ENCODE peak calls at places on chromosomes 11 and 22, in six cellular contexts. K is uterus, C is A673, O is HFFc6, L is heart left ventricle, G is astrocyte. Q is an unnamed sample.

GRCh38 chr11:59416613-59417012 is 9.6 kb downstream of the OR5A2 start:
- DNase-seq in K (no peak), C (no peak), O (no peak), L (no peak), G (no peak), Q (no peak)

GRCh38 chr11:35029979-35030378 is 109.0 kb upstream of the CD44 start:
- DNase-seq in K (no peak), C (peak; percentile 62), O (peak; percentile 78), L (no peak), G (peak; percentile 91), Q (peak; percentile 20)

GRCh38 chr22:32661296-32661695 is 140.2 kb upstream of the TIMP3 start:
- DNase-seq in K (peak; percentile 62), C (no peak), O (peak; percentile 85), L (peak; percentile 47), G (peak; percentile 93), Q (no peak)

GRCh38 chr11:69101100-69101791 is 52.5 kb downstream of the TPCN2 start:
- DNase-seq in K (peak; percentile 69), C (peak; percentile 98), O (peak; percentile 60), L (peak; percentile 64), G (peak; percentile 36), Q (peak; percentile 81)

GRCh38 chr11:84780689-84781293 is 846.4 kb downstream of the DLG2 start:
- DNase-seq in K (no peak), C (peak; percentile 34), O (peak; percentile 12), L (no peak), G (peak; percentile 6), Q (peak; percentile 63)

GRCh38 chr11:41786087-41786486 is 326.6 kb upstream of the LRRC4C start:
- DNase-seq in K (no peak), C (no peak), O (no peak), L (no peak), G (peak; percentile 35), Q (no peak)

GRCh38 chr11:65134952-65135632 is 773 bp upstream of the SYVN1 start:
- DNase-seq in K (peak; percentile 91), C (peak; percentile 98), O (peak; percentile 96), L (peak; percentile 91), G (peak; percentile 97), Q (peak; percentile 98)

GRCh38 chr22:24827305-24827704 is 21.3 kb downstream of the SGSM1 start:
- DNase-seq in K (no peak), C (no peak), O (no peak), L (no peak), G (no peak), Q (no peak)

GRCh38 chr11:45097721-45098493 is 48.5 kb upstream of the PRDM11 start:
- DNase-seq in K (peak; percentile 63), C (peak; percentile 89), O (peak; percentile 25), L (peak; percentile 69), G (peak; percentile 56), Q (peak; percentile 92)

GRCh38 chr11:103085758-103086365 is 6.1 kb downstream of the DCUN1D5 start:
- DNase-seq in K (no peak), C (no peak), O (no peak), L (no peak), G (peak; percentile 69), Q (no peak)

GRCh38 chr11:121494355-121495099 is 41.8 kb upstream of the SORL1-AS1 start:
- DNase-seq in K (no peak), C (peak; percentile 36), O (no peak), L (no peak), G (no peak), Q (peak; percentile 24)

GRCh38 chr11:96307748-96308133 is 35.3 kb downstream of the MAML2 start:
- DNase-seq in K (no peak), C (peak; percentile 96), O (peak; percentile 92), L (no peak), G (peak; percentile 90), Q (no peak)

GRCh38 chr11:72669527-72669926 is 4.7 kb downstream of the PDE2A start:
- DNase-seq in K (no peak), C (no peak), O (no peak), L (no peak), G (no peak), Q (no peak)

GRCh38 chr11:2912498-2912897 is 16.7 kb downstream of the PHLDA2 start:
- DNase-seq in K (no peak), C (peak; percentile 79), O (peak; percentile 64), L (no peak), G (peak; percentile 76), Q (no peak)

GRCh38 chr11:28139848-28140415 is 31.7 kb downstream of the METTL15 start:
- DNase-seq in K (no peak), C (no peak), O (no peak), L (no peak), G (no peak), Q (no peak)

DNA sequence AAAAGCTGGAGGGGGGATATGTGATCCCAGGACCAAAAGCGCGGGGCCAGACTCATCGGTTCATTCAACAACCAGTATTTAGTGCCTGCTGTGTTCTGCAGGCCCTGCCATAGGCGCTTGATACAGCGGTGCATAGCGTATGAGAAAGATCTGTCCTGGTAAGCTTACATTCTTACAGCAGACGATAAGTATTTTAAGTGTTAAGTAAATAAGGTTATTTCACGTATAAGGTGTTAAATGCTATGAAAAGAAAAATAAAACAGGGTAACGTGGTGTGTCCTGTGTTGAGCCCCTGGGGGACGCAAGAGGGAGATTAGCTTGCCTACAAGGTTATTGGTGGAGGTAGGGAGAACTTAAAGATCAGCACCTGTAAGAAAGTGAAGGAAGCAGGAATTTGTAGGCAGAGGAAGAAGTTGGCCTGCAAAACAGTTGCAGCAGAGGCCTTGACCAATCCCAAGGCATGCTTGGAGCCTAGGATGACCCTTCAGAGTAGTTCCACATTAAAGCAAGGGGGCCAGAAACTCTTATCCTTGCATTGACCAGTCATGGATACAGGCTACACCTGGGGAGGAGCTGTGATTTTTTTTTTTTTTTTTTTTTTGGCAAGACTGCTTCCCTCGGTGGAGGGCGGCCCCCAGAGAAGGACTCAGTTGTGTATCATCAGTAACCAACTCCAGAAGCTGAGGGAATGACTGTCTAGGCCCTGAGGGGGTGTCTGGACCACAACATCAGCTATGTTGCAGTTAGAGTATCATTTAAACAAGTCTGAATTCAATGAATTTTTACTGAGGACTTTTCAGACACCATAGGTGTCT is 499 bp upstream of the LIPT2 start:
- DNase-seq in K (no peak), C (no peak), O (peak; percentile 46), L (no peak), G (no peak), Q (peak; percentile 34)
- TF ChIP-seq CTCF in K (no peak), C (no peak), O (no peak), L (no peak), G (no peak), Q (peak; percentile 23)

GRCh38 chr11:15826826-15827225 is 529.5 kb downstream of the SOX6 start:
- DNase-seq in K (no peak), C (peak; percentile 83), O (no peak), L (peak; percentile 44), G (no peak), Q (peak; percentile 84)
- TF ChIP-seq CTCF in K (peak; percentile 20), C (peak; percentile 91), O (peak; percentile 68), L (peak; percentile 77), G (peak; percentile 42), Q (peak; percentile 88)

GRCh38 chr11:19614370-19614936 is 98.2 kb upstream of the NAV2 start:
- DNase-seq in K (no peak), C (no peak), O (no peak), L (no peak), G (no peak), Q (no peak)
- TF ChIP-seq CTCF in K (no peak), C (no peak), O (no peak), L (no peak), G (no peak), Q (no peak)

GRCh38 chr11:8309862-8310261 is 46.2 kb upstream of the LMO1 start:
- DNase-seq in K (no peak), C (no peak), O (no peak), L (no peak), G (no peak), Q (peak; percentile 27)
- TF ChIP-seq CTCF in K (no peak), C (no peak), O (no peak), L (peak; percentile 30), G (no peak), Q (peak; percentile 56)

DNA sequence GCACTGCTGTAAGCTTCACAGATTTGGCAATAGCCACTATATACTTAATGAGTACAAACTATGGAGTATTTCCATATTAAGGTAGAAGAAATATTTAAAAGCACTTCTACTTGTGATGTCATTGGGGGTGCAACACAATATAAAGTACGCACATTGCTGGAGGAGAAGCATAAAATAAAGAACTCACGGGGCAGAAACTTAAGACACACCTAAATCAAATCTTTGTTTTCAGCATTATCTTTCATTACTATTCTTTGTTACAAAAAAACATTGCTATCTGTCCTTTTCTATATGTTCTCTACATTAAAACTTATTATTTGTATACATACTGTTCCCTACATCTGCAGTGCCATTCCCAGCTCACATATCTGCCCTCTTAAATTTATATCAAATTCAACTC is 93.3 kb upstream of the VPREB1 start:
- DNase-seq in K (no peak), C (no peak), O (no peak), L (no peak), G (no peak), Q (no peak)
- TF ChIP-seq CTCF in K (no peak), C (no peak), O (no peak), L (no peak), G (no peak), Q (no peak)

DNA sequence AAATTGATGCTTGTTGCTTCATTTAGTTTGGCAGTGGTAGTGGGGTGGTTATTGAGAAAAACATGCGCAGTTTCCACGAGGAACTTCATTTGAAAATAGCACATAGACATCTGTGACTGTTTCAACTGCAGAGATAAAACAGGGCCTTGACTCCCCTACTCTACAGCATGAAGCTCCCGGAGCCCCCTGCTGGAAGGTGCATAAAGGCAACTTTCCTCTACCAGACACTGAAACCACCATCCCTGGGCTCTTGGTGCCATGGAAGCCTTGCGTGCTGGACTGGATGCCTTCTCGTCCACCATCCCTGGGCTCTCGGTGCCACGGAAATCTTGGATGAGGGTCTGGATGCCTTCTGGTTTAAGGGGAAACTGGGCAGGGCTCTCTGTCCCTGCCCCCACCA is 195.8 kb downstream of the CSNK2A3 start:
- DNase-seq in K (no peak), C (peak; percentile 54), O (peak; percentile 21), L (no peak), G (no peak), Q (peak; percentile 84)
- TF ChIP-seq CTCF in K (peak; percentile 19), C (peak; percentile 55), O (peak; percentile 70), L (peak; percentile 46), G (peak; percentile 36), Q (peak; percentile 59)

GRCh38 chr11:40306938-40307548 is 1152.4 kb downstream of the LRRC4C start:
- DNase-seq in K (no peak), C (peak; percentile 87), O (peak; percentile 60), L (no peak), G (peak; percentile 29), Q (peak; percentile 74)
- TF ChIP-seq CTCF in K (peak; percentile 10), C (peak; percentile 99), O (peak; percentile 87), L (peak; percentile 39), G (peak; percentile 72), Q (peak; percentile 67)

GRCh38 chr22:43136255-43136654 is 6.9 kb downstream of the MCAT start:
- DNase-seq in K (no peak), C (peak; percentile 62), O (no peak), L (peak; percentile 40), G (no peak), Q (peak; percentile 74)
- TF ChIP-seq CTCF in K (peak; percentile 23), C (peak; percentile 78), O (peak; percentile 83), L (peak; percentile 71), G (peak; percentile 50), Q (peak; percentile 80)